ENCODE peak calls at places on chromosomes 11 and 22, in four cellular contexts. J, U, Y and D are unnamed samples.

GRCh38 chr22:24571266-24571665 is 15.5 kb downstream of the SNRPD3 start:
- DNase-seq in U (no peak), J (no peak), Y (no peak), D (no peak)

GRCh38 chr22:32410459-32410858 is 1.6 kb downstream of the RTCB start:
- DNase-seq in Y (no peak), J (no peak), U (peak), D (no peak)

GRCh38 chr11:125182522-125182921 is 18.0 kb downstream of the PKNOX2 start:
- DNase-seq in U (no peak), J (no peak), Y (no peak), D (no peak)

GRCh38 chr22:48796295-48797015 is 1031.2 kb downstream of the BRD1 start:
- DNase-seq in J (no peak), U (no peak), Y (no peak), D (no peak)

GRCh38 chr22:38513063-38513462 is 7.0 kb upstream of the DDX17 start:
- DNase-seq in Y (no peak), J (peak), U (peak), D (peak)

GRCh38 chr11:69048718-69049489 is at the start of gene TPCN2:
- DNase-seq in U (peak), J (peak), Y (peak), D (peak)

GRCh38 chr11:109526061-109526460 is 104.1 kb downstream of the C11orf87 start:
- DNase-seq in J (no peak), U (no peak), Y (no peak), D (no peak)

GRCh38 chr11:125211191-125211953 is 46.8 kb downstream of the PKNOX2 start:
- DNase-seq in Y (no peak), U (no peak), J (no peak), D (no peak)

GRCh38 chr11:111932605-111932938 is 4.6 kb upstream of the DIXDC1 start:
- DNase-seq in Y (no peak), U (no peak), J (no peak), D (no peak)

GRCh38 chr11:33027846-33028536 is 11.4 kb upstream of the TCP11L1 start:
- DNase-seq in J (no peak), Y (no peak), U (no peak), D (no peak)

GRCh38 chr11:130106381-130106780 is 36.7 kb downstream of the APLP2 start:
- DNase-seq in U (no peak), Y (no peak), J (no peak), D (no peak)

GRCh38 chr22:46917702-46918101 is 155.3 kb downstream of the TBC1D22A start:
- DNase-seq in U (no peak), J (no peak), Y (no peak), D (no peak)

GRCh38 chr22:46914916-46915894 is 152.8 kb downstream of the TBC1D22A start:
- DNase-seq in U (no peak), J (no peak), Y (no peak), D (no peak)

GRCh38 chr22:46918197-46918596 is 155.7 kb downstream of the TBC1D22A start:
- DNase-seq in J (no peak), Y (no peak), U (no peak), D (no peak)

GRCh38 chr22:46915978-46916730 is 153.7 kb downstream of the TBC1D22A start:
- DNase-seq in U (no peak), Y (no peak), J (no peak), D (no peak)

DNA sequence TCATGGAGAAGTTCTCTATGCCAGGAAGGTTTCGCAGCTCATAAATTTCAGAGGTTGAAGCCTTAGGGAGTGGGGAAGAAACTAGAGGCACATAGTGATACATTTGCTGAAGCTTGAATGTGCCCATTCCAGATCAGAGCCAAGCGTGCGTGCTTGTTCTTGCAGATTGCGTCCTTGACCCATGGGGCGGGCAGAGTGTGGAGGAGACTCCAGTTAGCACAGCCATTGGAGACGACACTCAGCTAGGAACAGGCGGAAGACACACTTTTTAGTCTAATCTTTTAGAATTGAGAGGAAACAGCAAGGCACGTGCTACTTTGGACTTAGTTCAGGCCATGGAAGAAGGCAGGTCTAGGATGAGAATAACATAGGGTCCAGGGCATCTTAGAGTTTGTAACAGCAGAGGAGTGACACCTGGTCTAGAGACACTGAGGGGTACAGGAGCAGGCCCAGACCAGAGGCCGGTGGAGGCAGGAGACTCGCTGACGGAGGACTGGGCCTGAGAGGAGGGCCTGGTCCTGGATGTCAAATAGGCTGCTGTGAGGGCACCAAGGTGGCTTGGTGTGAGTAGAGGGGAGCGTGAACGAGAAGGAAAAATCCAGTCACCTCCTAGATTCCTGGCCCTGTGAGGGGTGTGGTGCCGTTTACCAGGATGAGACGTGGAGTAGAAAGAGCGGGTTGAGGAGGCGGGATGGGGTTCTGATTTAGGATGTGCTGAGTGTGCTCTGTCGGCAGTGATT is 154.6 kb downstream of the TBC1D22A start:
- DNase-seq in Y (no peak), J (no peak), U (no peak), D (no peak)
- TF ChIP-seq FOXK2 in Y (no peak), J (no peak), U (no peak), D (no peak)

GRCh38 chr11:43790444-43790794 is 90.2 kb upstream of the ALKBH3 start:
- DNase-seq in Y (no peak), J (no peak), U (no peak), D (no peak)

GRCh38 chr11:43788394-43788793 is 92.2 kb upstream of the ALKBH3 start:
- DNase-seq in J (no peak), U (no peak), Y (no peak), D (no peak)

GRCh38 chr11:43786016-43786415 is 94.6 kb upstream of the ALKBH3 start:
- DNase-seq in J (no peak), Y (no peak), U (no peak), D (no peak)

GRCh38 chr11:43787823-43788222 is 92.8 kb upstream of the ALKBH3 start:
- DNase-seq in Y (no peak), J (no peak), U (no peak), D (no peak)

DNA sequence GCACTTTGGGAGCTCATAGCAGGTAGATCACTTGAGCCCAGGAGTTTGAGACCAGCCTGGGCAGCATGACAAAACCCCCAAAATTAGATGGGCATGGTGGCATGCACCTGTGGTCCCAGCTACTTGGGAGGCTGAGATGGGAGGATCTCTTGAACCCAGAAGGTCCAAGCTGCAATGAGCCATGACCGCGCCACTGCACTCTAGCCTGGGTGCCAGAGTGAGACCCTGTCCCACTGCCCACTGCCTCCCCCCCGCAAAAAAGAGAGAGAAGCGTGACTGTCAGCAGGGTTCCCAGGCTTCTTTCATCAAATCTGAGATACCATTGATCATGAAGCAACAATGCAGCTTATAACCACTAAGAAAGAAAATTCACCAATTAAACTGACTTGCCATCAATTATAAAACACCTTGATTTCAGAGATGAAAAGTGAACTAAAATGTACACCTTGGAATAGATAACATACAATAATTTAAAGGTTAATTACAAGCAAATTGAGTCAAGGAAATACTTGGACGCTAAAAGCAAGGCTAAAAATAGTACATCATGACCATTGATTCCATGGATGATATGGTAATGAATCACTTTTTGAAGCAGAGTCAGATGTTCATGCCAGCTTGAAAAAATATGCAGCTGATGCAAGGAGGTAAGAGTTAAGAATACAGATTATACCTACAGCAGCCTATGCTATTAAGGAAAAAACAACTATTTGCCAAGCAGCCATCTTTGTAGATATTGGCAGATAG is 90.8 kb upstream of the ALKBH3 start:
- DNase-seq in Y (no peak), U (no peak), J (no peak), D (no peak)
- TF ChIP-seq SP1 in Y (no peak), U (no peak), J (no peak), D (no peak)

GRCh38 chr22:17868771-17869170 is 94.5 kb upstream of the BID start:
- DNase-seq in J (no peak), U (no peak), Y (no peak), D (no peak)

GRCh38 chr22:17866621-17867020 is 92.4 kb upstream of the BID start:
- DNase-seq in J (no peak), U (no peak), Y (no peak), D (no peak)

GRCh38 chr22:17866127-17866526 is 91.9 kb upstream of the BID start:
- DNase-seq in Y (no peak), J (no peak), U (no peak), D (no peak)

GRCh38 chr22:17865183-17866055 is 91.2 kb upstream of the BID start:
- DNase-seq in U (no peak), Y (no peak), J (no peak), D (no peak)

GRCh38 chr22:17867160-17867785 is 93.0 kb upstream of the BID start:
- DNase-seq in U (no peak), J (peak), Y (no peak), D (no peak)
- TF ChIP-seq FOXK2 in U (no peak), J (no peak), Y (no peak), D (no peak)

DNA sequence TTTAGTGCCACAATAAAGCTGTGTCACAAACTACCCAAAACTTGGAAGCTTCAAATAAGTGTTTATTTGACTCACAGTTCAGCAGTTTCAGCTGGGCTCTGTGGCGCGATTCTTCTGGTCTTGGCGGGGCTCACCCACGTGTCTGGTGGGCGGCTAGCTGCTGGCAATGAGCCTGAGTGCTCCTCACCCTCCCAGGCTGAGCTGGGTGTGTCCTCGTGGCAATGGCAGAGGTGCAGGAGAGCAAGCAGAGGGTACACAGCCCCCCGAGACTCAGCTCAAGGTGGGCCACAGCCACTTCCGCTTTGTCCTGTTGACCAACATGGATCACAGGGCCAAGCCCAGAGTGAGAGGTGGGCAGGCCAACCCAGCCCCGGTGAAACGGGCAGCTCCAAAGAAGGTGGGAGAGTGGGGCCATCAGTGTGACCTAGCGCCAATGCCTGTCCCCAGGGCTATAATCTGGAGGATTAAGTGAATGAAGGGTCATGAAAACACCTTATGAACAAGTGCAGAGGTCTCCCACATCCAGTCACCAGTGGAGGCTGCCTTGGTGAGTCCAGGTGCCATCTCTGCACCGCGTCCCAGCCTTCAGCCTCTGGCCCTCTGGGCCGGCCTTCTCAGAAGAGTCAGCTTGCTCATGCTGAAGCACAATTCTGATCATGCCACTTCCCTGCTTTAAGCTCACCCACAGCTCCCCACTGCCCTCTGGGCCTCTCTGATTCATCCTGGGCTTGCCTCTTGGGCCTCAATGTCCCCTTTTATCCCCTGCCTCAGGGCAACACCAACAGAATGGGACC is 74.6 kb upstream of the RTL6 start:
- DNase-seq in Y (no peak), U (no peak), J (no peak), D (no peak)
- TF ChIP-seq SP1 in Y (no peak), U (no peak), J (no peak), D (no peak)

GRCh38 chr11:128208329-128209220 is 378.8 kb downstream of the ETS1 start:
- DNase-seq in Y (no peak), J (no peak), U (no peak), D (no peak)
- TF ChIP-seq FOXK2 in Y (no peak), J (no peak), U (no peak), D (no peak)

DNA sequence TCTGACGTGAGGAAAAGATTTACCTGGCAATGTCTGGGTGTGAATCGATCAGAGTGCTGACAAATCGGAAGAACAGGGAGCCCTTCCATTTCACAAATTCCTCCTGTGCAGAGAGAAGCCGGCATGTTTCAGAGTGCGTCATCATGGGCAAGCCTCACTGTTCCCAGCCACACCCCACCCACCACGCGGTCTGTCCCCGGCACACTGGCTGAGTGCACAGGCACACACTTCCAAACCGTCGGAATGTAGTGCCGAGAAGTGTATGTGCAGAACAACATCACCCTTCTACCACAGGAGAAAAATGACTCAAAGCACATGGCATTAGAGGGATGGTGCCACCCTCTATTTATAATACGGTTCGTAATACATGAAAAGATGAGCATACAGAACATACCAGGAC is 47.5 kb downstream of the NCAPD3 start:
- DNase-seq in Y (no peak), U (no peak), J (no peak), D (no peak)
- TF ChIP-seq SP1 in Y (no peak), U (no peak), J (no peak), D (no peak)

GRCh38 chr22:22519591-22519990 is 479 bp downstream of the ZNF280A start:
- DNase-seq in J (peak), Y (no peak), U (peak), D (no peak)
- TF ChIP-seq FOXK2 in J (no peak), Y (no peak), U (no peak), D (no peak)